ENCODE peak calls at places on chromosomes 4 and X, in four cellular contexts. P, E, S and B are unnamed samples.

GRCh38 chr4:107618656-107619055 is 101.4 kb downstream of the PAPSS1 start:
- DNase-seq in S (no peak), P (no peak), E (no peak), B (no peak)

GRCh38 chrX:22748093-22748999 is 251.4 kb upstream of the DDX53 start:
- DNase-seq in S (peak), P (peak), E (no peak), B (peak)

GRCh38 chr4:158315706-158316105 is 105.4 kb downstream of the TMEM144 start:
- DNase-seq in E (no peak), P (no peak), S (no peak), B (no peak)

GRCh38 chr4:122668241-122668640 is 47.4 kb upstream of the IL21 start:
- DNase-seq in S (no peak), E (no peak), P (no peak), B (no peak)

GRCh38 chr4:153542131-153542530 is 76.0 kb downstream of the TMEM131L start:
- DNase-seq in S (no peak), E (no peak), P (no peak), B (no peak)

GRCh38 chr4:102554482-102554881 is 53.3 kb downstream of the NFKB1 start:
- DNase-seq in E (no peak), S (peak), P (no peak), B (no peak)

GRCh38 chr4:123547167-123547817 is 150.7 kb downstream of the SPRY1 start:
- DNase-seq in E (no peak), P (no peak), S (no peak), B (no peak)

GRCh38 chr4:123365412-123365811 is 31.2 kb upstream of the SPRY1 start:
- DNase-seq in E (no peak), P (no peak), S (no peak), B (no peak)

GRCh38 chr4:134471569-134471968 is 270.0 kb upstream of the PABPC4L start:
- DNase-seq in E (no peak), P (no peak), S (no peak), B (no peak)

GRCh38 chrX:139600105-139600504 is 69.6 kb downstream of the F9 start:
- DNase-seq in P (no peak), E (no peak), S (no peak), B (no peak)

GRCh38 chr4:113446019-113446418 is 315.5 kb downstream of the CAMK2D start:
- DNase-seq in E (no peak), S (no peak), P (no peak), B (no peak)

GRCh38 chr4:2433609-2434350 is 15.0 kb downstream of the CFAP99 start:
- DNase-seq in E (no peak), S (peak), P (no peak), B (no peak)

GRCh38 chr4:2824329-2825183 is 19.1 kb upstream of the ADD1 start:
- DNase-seq in S (no peak), P (no peak), E (no peak), B (no peak)

GRCh38 chr4:10761903-10762302 is 77.3 kb upstream of the CLNK start:
- DNase-seq in S (no peak), E (no peak), P (no peak), B (no peak)

GRCh38 chr4:51851090-51851936 is 8.4 kb downstream of the DCUN1D4 start:
- DNase-seq in S (no peak), P (no peak), E (no peak), B (no peak)

GRCh38 chrX:75061701-75062100 is 94.4 kb downstream of the ABCB7 start:
- DNase-seq in E (no peak), P (no peak), S (no peak), B (no peak)

GRCh38 chr4:53713296-53713695 is 122.0 kb upstream of the LNX1 start:
- DNase-seq in P (no peak), E (no peak), S (no peak), B (no peak)